ENCODE peak calls at places on chromosomes 12 and 14, in five cellular contexts. A is astrocyte of the cerebellum; H is central memory CD4-positive, alpha-beta T cell; C is CD4-positive, alpha-beta T cell; N is K562. G is an unnamed sample.

GRCh38 chr14:49977126-49977841 is 84.4 kb downstream of the ARF6 start:
- DNase-seq in N (peak), A (no peak), H (peak), C (no peak), G (peak)

GRCh38 chr12:92546826-92547348 is 155.9 kb upstream of the PLEKHG7 start:
- DNase-seq in H (no peak), C (no peak), N (no peak), A (no peak), G (no peak)

GRCh38 chr12:41769810-41770209 is 374.9 kb downstream of the GXYLT1 start:
- DNase-seq in A (no peak), C (no peak), H (no peak), N (no peak), G (no peak)

GRCh38 chr12:124829008-124829707 is 34.5 kb downstream of the SCARB1 start:
- DNase-seq in N (peak), A (peak), C (no peak), H (no peak), G (no peak)

GRCh38 chr12:91958816-91959215 is 186.8 kb downstream of the BTG1 start:
- DNase-seq in A (peak), H (no peak), C (no peak), N (no peak), G (no peak)

GRCh38 chr12:119556830-119557229 is 36.7 kb upstream of the TMEM233 start:
- DNase-seq in N (no peak), H (no peak), A (no peak), C (no peak), G (no peak)

GRCh38 chr14:78606111-78606510 is 435.9 kb downstream of the NRXN3 start:
- DNase-seq in A (peak), N (no peak), H (no peak), C (no peak), G (no peak)

GRCh38 chr14:87874676-87875075 is 118.3 kb downstream of the GALC start:
- DNase-seq in A (no peak), C (no peak), N (no peak), H (no peak), G (no peak)

GRCh38 chr14:63956326-63956725 is 103.5 kb downstream of the SYNE2 start:
- DNase-seq in A (no peak), H (no peak), N (no peak), C (no peak), G (no peak)

GRCh38 chr14:22089940-22090339 is 416.3 kb upstream of the OR4E1 start:
- DNase-seq in C (no peak), H (no peak), A (no peak), N (no peak), G (no peak)

GRCh38 chr14:40336846-40337245 is 904.6 kb upstream of the FBXO33 start:
- DNase-seq in C (no peak), H (no peak), N (no peak), A (no peak), G (no peak)

GRCh38 chr12:53969588-53970259 is 3.2 kb upstream of the HOXC11 start:
- DNase-seq in N (no peak), A (no peak), H (no peak), C (no peak), G (no peak)

GRCh38 chr12:75560167-75560566 is 48.8 kb upstream of the KRR1 start:
- DNase-seq in C (no peak), N (no peak), H (no peak), A (peak), G (no peak)